ENCODE peak calls at places on chromosomes 7 and 10, in ten cellular contexts. A, N, T, D, X, O, W, E, M and H are unnamed samples.
A peak's percentile ranks its signal among the peaks of the same experiment; 100 is the strongest.

GRCh38 chr10:73182568-73182967 is 14.6 kb downstream of the FAM149B1 start:
- DNase-seq in W (no peak), T (no peak), E (no peak), O (no peak), D (no peak), A (no peak), M (no peak), N (no peak), X (no peak), H (no peak)

GRCh38 chr10:91163269-91163708 is 57.2 kb upstream of the PCGF5 start:
- DNase-seq in X (peak; percentile 67), E (peak; percentile 64), O (no peak), A (peak; percentile 75), D (peak; percentile 48), T (peak; percentile 69), M (peak; percentile 45), W (peak; percentile 95), N (peak; percentile 80), H (peak; percentile 77)

GRCh38 chr7:2299853-2300512 is 14.3 kb downstream of the SNX8 start:
- DNase-seq in N (no peak), D (no peak), A (no peak), T (no peak), O (no peak), M (no peak), E (no peak), X (no peak), W (no peak), H (no peak)

GRCh38 chr7:10889266-10889898 is 84.3 kb upstream of the PHF14 start:
- DNase-seq in D (no peak), T (peak; percentile 30), X (peak; percentile 37), E (no peak), N (no peak), A (peak; percentile 62), W (no peak), O (peak; percentile 64), M (peak; percentile 26), H (no peak)

GRCh38 chr10:111344804-111345203 is 268.0 kb downstream of the ADRA2A start:
- DNase-seq in O (no peak), E (no peak), D (no peak), A (no peak), X (no peak), N (no peak), W (no peak), T (no peak), M (no peak), H (no peak)

GRCh38 chr7:423312-424260 is 96.1 kb downstream of the PDGFA start:
- DNase-seq in O (no peak), X (no peak), N (no peak), A (no peak), E (no peak), M (no peak), W (peak; percentile 57), D (no peak), T (no peak), H (no peak)

GRCh38 chr7:140673063-140673769 is 471 bp downstream of the ADCK2 start:
- DNase-seq in M (peak; percentile 48), D (peak; percentile 57), W (peak; percentile 92), O (no peak), T (peak; percentile 62), A (peak; percentile 56), N (peak; percentile 78), E (no peak), X (peak; percentile 84), H (peak; percentile 46)

GRCh38 chr10:126063353-126063791 is 167.0 kb downstream of the FANK1 start:
- DNase-seq in D (no peak), M (no peak), N (no peak), A (peak; percentile 80), O (no peak), W (no peak), T (no peak), X (no peak), E (no peak), H (no peak)

GRCh38 chr7:867406-868188 is 8.8 kb upstream of the GET4 start:
- DNase-seq in O (no peak), X (peak; percentile 85), M (peak; percentile 67), D (peak; percentile 79), E (no peak), T (no peak), N (peak; percentile 62), W (peak; percentile 73), A (peak; percentile 51), H (no peak)

GRCh38 chr10:106424076-106424475 is 740.4 kb downstream of the SORCS1 start:
- DNase-seq in M (no peak), W (no peak), X (no peak), E (no peak), D (no peak), A (peak; percentile 58), N (no peak), O (no peak), T (no peak), H (no peak)

GRCh38 chr7:28170701-28171100 is 9.9 kb downstream of the JAZF1 start:
- DNase-seq in O (no peak), T (no peak), W (no peak), E (no peak), M (no peak), A (no peak), D (no peak), X (no peak), N (no peak), H (no peak)
- H3K4me1 ChIP-seq in O (peaks cover 21% of the 10 kb centered on the region), T (no peaks in the 10 kb centered on the region), W (peaks cover 51% of the 10 kb centered on the region), E (peaks cover 15% of the 10 kb centered on the region), M (no peaks in the 10 kb centered on the region), A (peaks cover 18% of the 10 kb centered on the region), D (no peaks in the 10 kb centered on the region), X (no peaks in the 10 kb centered on the region), N (peaks cover 5% of the 10 kb centered on the region), H (no peaks in the 10 kb centered on the region)

DNA sequence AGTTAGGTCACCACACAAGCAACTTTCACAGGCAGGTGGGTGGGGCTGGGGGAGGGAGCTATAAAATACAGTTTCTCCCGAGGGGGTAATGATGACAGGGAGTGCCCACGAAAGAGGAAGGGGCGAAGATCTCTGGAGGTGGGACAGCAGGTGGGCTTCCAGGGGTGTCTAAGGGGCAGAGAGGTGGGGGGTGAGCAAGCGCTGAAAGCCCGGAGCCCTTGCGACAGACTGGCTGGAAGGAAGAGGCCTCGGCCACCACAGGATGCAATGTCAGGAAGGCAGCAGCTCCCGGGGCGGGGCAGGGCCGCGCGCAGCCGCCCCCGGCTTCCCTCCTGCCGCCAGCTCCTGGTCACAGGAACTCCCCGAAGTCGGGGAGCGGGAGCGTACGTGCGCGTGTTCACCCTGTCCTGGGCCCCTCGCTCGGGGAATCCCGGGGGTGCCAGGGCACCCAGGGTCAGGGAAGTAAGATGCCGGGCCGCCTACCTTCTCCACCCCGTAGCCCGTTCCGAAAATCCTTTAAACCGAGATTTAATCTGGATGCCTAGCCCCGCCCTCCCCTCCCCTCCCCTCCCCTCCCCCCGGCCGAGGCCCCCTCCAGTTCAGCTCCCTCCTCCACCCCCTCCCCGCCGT is 105.2 kb upstream of the PPIF start:
- DNase-seq in A (peak; percentile 74), W (peak; percentile 93), O (no peak), N (peak; percentile 68), M (peak; percentile 62), T (peak; percentile 24), E (no peak), D (peak; percentile 61), X (peak; percentile 55), H (peak; percentile 23)
- H3K4me1 ChIP-seq in A (peaks cover 63% of the 10 kb centered on the region), W (peaks cover 97% of the 10 kb centered on the region), O (peaks cover 35% of the 10 kb centered on the region), N (peaks cover 42% of the 10 kb centered on the region), M (peaks cover 9% of the 10 kb centered on the region), T (no peaks in the 10 kb centered on the region), E (peaks cover 31% of the 10 kb centered on the region), D (peaks cover 38% of the 10 kb centered on the region), X (peaks cover 21% of the 10 kb centered on the region), H (peaks cover 29% of the 10 kb centered on the region)

GRCh38 chr10:80532571-80532970 is 5.1 kb upstream of the SH2D4B start:
- DNase-seq in W (peak; percentile 59), E (no peak), O (no peak), T (no peak), X (no peak), M (no peak), A (no peak), N (no peak), D (no peak), H (no peak)
- H3K4me1 ChIP-seq in W (peaks cover 45% of the 10 kb centered on the region), E (peaks cover 5% of the 10 kb centered on the region), O (no peaks in the 10 kb centered on the region), T (no peaks in the 10 kb centered on the region), X (peaks cover 7% of the 10 kb centered on the region), M (no peaks in the 10 kb centered on the region), A (no peaks in the 10 kb centered on the region), N (no peaks in the 10 kb centered on the region), D (no peaks in the 10 kb centered on the region), H (peaks cover 31% of the 10 kb centered on the region)

GRCh38 chr10:3237530-3237929 is 64.9 kb upstream of the PITRM1 start:
- DNase-seq in A (no peak), E (no peak), W (no peak), M (no peak), T (no peak), N (no peak), O (no peak), X (no peak), D (no peak), H (no peak)

GRCh38 chr10:3238115-3238871 is 65.7 kb upstream of the PITRM1 start:
- DNase-seq in M (no peak), X (no peak), T (no peak), O (no peak), W (no peak), N (no peak), A (no peak), E (no peak), D (no peak), H (no peak)

GRCh38 chr10:3235996-3236510 is 63.5 kb upstream of the PITRM1 start:
- DNase-seq in M (no peak), T (no peak), W (no peak), E (no peak), D (no peak), O (no peak), A (no peak), N (no peak), X (no peak), H (no peak)

GRCh38 chr10:3236644-3237043 is 64.1 kb upstream of the PITRM1 start:
- DNase-seq in E (no peak), X (no peak), T (no peak), O (no peak), D (no peak), A (no peak), M (no peak), N (no peak), W (no peak), H (no peak)

GRCh38 chr10:3237055-3237454 is 64.5 kb upstream of the PITRM1 start:
- DNase-seq in E (no peak), T (no peak), N (no peak), A (no peak), D (no peak), M (no peak), O (no peak), W (no peak), X (no peak), H (no peak)
- H3K4me1 ChIP-seq in E (no peaks in the 10 kb centered on the region), T (no peaks in the 10 kb centered on the region), N (no peaks in the 10 kb centered on the region), A (peaks cover 3% of the 10 kb centered on the region), D (no peaks in the 10 kb centered on the region), M (no peaks in the 10 kb centered on the region), O (no peaks in the 10 kb centered on the region), W (peaks cover 13% of the 10 kb centered on the region), X (no peaks in the 10 kb centered on the region), H (no peaks in the 10 kb centered on the region)